ENCODE peak calls at places on chromosomes 12 and 14, in nine cellular contexts. One of them, this sample, is unnamed.

GRCh38 chr12:47415054-47415453 is 290.8 kb downstream of the RPAP3 start:
- DNase-seq in colonic mucosa: no peak
- DNase-seq in GM23248: peak
- DNase-seq in left lung: no peak
- DNase-seq in CD4-positive, alpha-beta memory T cell: no peak
- DNase-seq in lung: no peak
- DNase-seq in astrocyte: peak
- DNase-seq in breast epithelium: no peak
- DNase-seq in H1: no peak
- DNase-seq in this sample: no peak

GRCh38 chr12:67355428-67356385 is 86.5 kb downstream of the CAND1 start:
- DNase-seq in colonic mucosa: no peak
- DNase-seq in GM23248: peak
- DNase-seq in left lung: no peak
- DNase-seq in CD4-positive, alpha-beta memory T cell: peak
- DNase-seq in lung: no peak
- DNase-seq in astrocyte: peak
- DNase-seq in breast epithelium: no peak
- DNase-seq in H1: peak
- DNase-seq in this sample: no peak

GRCh38 chr12:49023812-49024211 is 5.2 kb upstream of the PRKAG1 start:
- DNase-seq in colonic mucosa: no peak
- DNase-seq in GM23248: no peak
- DNase-seq in left lung: no peak
- DNase-seq in CD4-positive, alpha-beta memory T cell: no peak
- DNase-seq in lung: no peak
- DNase-seq in astrocyte: no peak
- DNase-seq in breast epithelium: no peak
- DNase-seq in H1: no peak
- DNase-seq in this sample: no peak

GRCh38 chr12:21580748-21581495 is 23.7 kb downstream of the GYS2 start:
- DNase-seq in colonic mucosa: no peak
- DNase-seq in GM23248: no peak
- DNase-seq in left lung: no peak
- DNase-seq in CD4-positive, alpha-beta memory T cell: no peak
- DNase-seq in lung: no peak
- DNase-seq in astrocyte: no peak
- DNase-seq in breast epithelium: no peak
- DNase-seq in H1: no peak
- DNase-seq in this sample: no peak

GRCh38 chr12:110141389-110141788 is 17.2 kb downstream of the IFT81 start:
- DNase-seq in colonic mucosa: peak
- DNase-seq in GM23248: peak
- DNase-seq in left lung: no peak
- DNase-seq in CD4-positive, alpha-beta memory T cell: no peak
- DNase-seq in lung: no peak
- DNase-seq in astrocyte: no peak
- DNase-seq in breast epithelium: no peak
- DNase-seq in H1: no peak
- DNase-seq in this sample: no peak

GRCh38 chr12:10365716-10366433 is 24.0 kb downstream of the KLRK1 start:
- DNase-seq in colonic mucosa: no peak
- DNase-seq in GM23248: peak
- DNase-seq in left lung: no peak
- DNase-seq in CD4-positive, alpha-beta memory T cell: no peak
- DNase-seq in lung: no peak
- DNase-seq in astrocyte: peak
- DNase-seq in breast epithelium: no peak
- DNase-seq in H1: no peak
- DNase-seq in this sample: no peak

GRCh38 chr12:64820593-64820992 is 3.9 kb upstream of the TBC1D30 start:
- DNase-seq in colonic mucosa: no peak
- DNase-seq in GM23248: no peak
- DNase-seq in left lung: no peak
- DNase-seq in CD4-positive, alpha-beta memory T cell: no peak
- DNase-seq in lung: no peak
- DNase-seq in astrocyte: no peak
- DNase-seq in breast epithelium: no peak
- DNase-seq in H1: no peak
- DNase-seq in this sample: no peak

GRCh38 chr12:62866451-62867082 is 68.4 kb downstream of the PPM1H start:
- DNase-seq in colonic mucosa: no peak
- DNase-seq in GM23248: peak
- DNase-seq in left lung: no peak
- DNase-seq in CD4-positive, alpha-beta memory T cell: no peak
- DNase-seq in lung: no peak
- DNase-seq in astrocyte: peak
- DNase-seq in breast epithelium: no peak
- DNase-seq in H1: no peak
- DNase-seq in this sample: no peak

GRCh38 chr12:68259318-68259940 is 6.0 kb upstream of the IL22 start:
- DNase-seq in colonic mucosa: no peak
- DNase-seq in GM23248: peak
- DNase-seq in left lung: no peak
- DNase-seq in CD4-positive, alpha-beta memory T cell: no peak
- DNase-seq in lung: no peak
- DNase-seq in astrocyte: peak
- DNase-seq in breast epithelium: no peak
- DNase-seq in H1: no peak
- DNase-seq in this sample: no peak

GRCh38 chr14:103155013-103155412 is 31.8 kb downstream of the TNFAIP2 start:
- DNase-seq in colonic mucosa: peak
- DNase-seq in GM23248: peak
- DNase-seq in left lung: peak
- DNase-seq in CD4-positive, alpha-beta memory T cell: no peak
- DNase-seq in lung: peak
- DNase-seq in astrocyte: no peak
- DNase-seq in breast epithelium: no peak
- DNase-seq in H1: no peak
- DNase-seq in this sample: no peak

GRCh38 chr12:106736051-106736957 is 38.2 kb upstream of the RIC8B start:
- DNase-seq in colonic mucosa: no peak
- DNase-seq in GM23248: peak
- DNase-seq in left lung: no peak
- DNase-seq in CD4-positive, alpha-beta memory T cell: peak
- DNase-seq in lung: no peak
- DNase-seq in astrocyte: no peak
- DNase-seq in breast epithelium: no peak
- DNase-seq in H1: no peak
- DNase-seq in this sample: no peak

GRCh38 chr14:102464006-102464405 is 45.6 kb downstream of the ANKRD9 start:
- DNase-seq in colonic mucosa: no peak
- DNase-seq in GM23248: no peak
- DNase-seq in left lung: peak
- DNase-seq in CD4-positive, alpha-beta memory T cell: no peak
- DNase-seq in lung: no peak
- DNase-seq in astrocyte: no peak
- DNase-seq in breast epithelium: no peak
- DNase-seq in H1: no peak
- DNase-seq in this sample: no peak

GRCh38 chr12:38886064-38886463 is 19.3 kb downstream of the CPNE8 start:
- DNase-seq in colonic mucosa: peak
- DNase-seq in GM23248: peak
- DNase-seq in left lung: no peak
- DNase-seq in CD4-positive, alpha-beta memory T cell: no peak
- DNase-seq in lung: no peak
- DNase-seq in astrocyte: peak
- DNase-seq in breast epithelium: no peak
- DNase-seq in H1: no peak
- DNase-seq in this sample: no peak

GRCh38 chr14:85528882-85529585 is 910 bp upstream of the FLRT2 start:
- DNase-seq in colonic mucosa: no peak
- DNase-seq in GM23248: peak
- DNase-seq in left lung: no peak
- DNase-seq in CD4-positive, alpha-beta memory T cell: no peak
- DNase-seq in lung: no peak
- DNase-seq in astrocyte: peak
- DNase-seq in breast epithelium: no peak
- DNase-seq in H1: no peak
- DNase-seq in this sample: no peak

GRCh38 chr12:27864521-27864920 is 84.5 kb upstream of the MANSC4 start:
- DNase-seq in colonic mucosa: no peak
- DNase-seq in GM23248: peak
- DNase-seq in left lung: no peak
- DNase-seq in CD4-positive, alpha-beta memory T cell: no peak
- DNase-seq in lung: no peak
- DNase-seq in astrocyte: no peak
- DNase-seq in breast epithelium: no peak
- DNase-seq in H1: no peak
- DNase-seq in this sample: no peak

GRCh38 chr12:38269897-38270296 is 46.7 kb upstream of the ALG10B start:
- DNase-seq in colonic mucosa: no peak
- DNase-seq in GM23248: no peak
- DNase-seq in left lung: no peak
- DNase-seq in CD4-positive, alpha-beta memory T cell: no peak
- DNase-seq in lung: no peak
- DNase-seq in astrocyte: no peak
- DNase-seq in breast epithelium: no peak
- DNase-seq in H1: no peak
- DNase-seq in this sample: no peak

GRCh38 chr12:2467447-2468195 is 327.1 kb upstream of the FKBP4 start:
- DNase-seq in colonic mucosa: no peak
- DNase-seq in GM23248: no peak
- DNase-seq in left lung: no peak
- DNase-seq in CD4-positive, alpha-beta memory T cell: no peak
- DNase-seq in lung: no peak
- DNase-seq in astrocyte: no peak
- DNase-seq in breast epithelium: no peak
- DNase-seq in H1: no peak
- DNase-seq in this sample: no peak

GRCh38 chr12:111361717-111362576 is 6.9 kb downstream of the PHETA1 start:
- DNase-seq in colonic mucosa: no peak
- DNase-seq in GM23248: no peak
- DNase-seq in left lung: peak
- DNase-seq in CD4-positive, alpha-beta memory T cell: no peak
- DNase-seq in lung: peak
- DNase-seq in astrocyte: no peak
- DNase-seq in breast epithelium: no peak
- DNase-seq in H1: no peak
- DNase-seq in this sample: no peak

GRCh38 chr14:22993517-22993916 is 11.2 kb upstream of the AJUBA start:
- DNase-seq in colonic mucosa: no peak
- DNase-seq in GM23248: no peak
- DNase-seq in left lung: no peak
- DNase-seq in CD4-positive, alpha-beta memory T cell: no peak
- DNase-seq in lung: no peak
- DNase-seq in astrocyte: no peak
- DNase-seq in breast epithelium: no peak
- DNase-seq in H1: no peak
- DNase-seq in this sample: no peak

GRCh38 chr12:14892726-14893442 is 7.2 kb upstream of the MGP start:
- DNase-seq in colonic mucosa: no peak
- DNase-seq in GM23248: peak
- DNase-seq in left lung: no peak
- DNase-seq in CD4-positive, alpha-beta memory T cell: no peak
- DNase-seq in lung: no peak
- DNase-seq in astrocyte: no peak
- DNase-seq in breast epithelium: no peak
- DNase-seq in H1: no peak
- DNase-seq in this sample: no peak

DNA sequence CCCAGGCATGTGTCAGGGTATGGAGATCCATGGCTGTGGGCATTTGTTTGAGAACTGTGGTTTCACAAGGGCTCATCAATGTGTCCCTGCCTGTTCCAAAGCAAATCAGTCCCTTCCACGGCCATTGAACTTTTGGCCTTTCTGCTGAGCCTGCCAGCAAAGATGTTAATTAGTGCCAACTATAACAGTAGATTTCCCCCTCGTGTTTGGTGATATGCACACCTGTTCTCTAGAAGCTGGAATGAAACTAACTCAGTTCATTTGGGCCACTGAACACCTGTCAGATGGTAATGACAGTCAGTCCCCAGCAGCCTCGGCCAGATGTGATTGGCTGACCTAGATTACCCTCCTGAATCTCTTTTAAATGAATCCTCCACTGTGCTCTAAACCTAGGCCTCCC is 43.2 kb downstream of the IRAK3 start:
- DNase-seq in colonic mucosa: no peak
- DNase-seq in GM23248: no peak
- DNase-seq in left lung: no peak
- DNase-seq in CD4-positive, alpha-beta memory T cell: no peak
- DNase-seq in lung: no peak
- DNase-seq in astrocyte: no peak
- DNase-seq in breast epithelium: no peak
- DNase-seq in H1: no peak
- DNase-seq in this sample: no peak
- H3K27ac ChIP-seq in colonic mucosa: no peak
- H3K27ac ChIP-seq in GM23248: no peak
- H3K27ac ChIP-seq in left lung: no peak
- H3K27ac ChIP-seq in CD4-positive, alpha-beta memory T cell: no peak
- H3K27ac ChIP-seq in lung: no peak
- H3K27ac ChIP-seq in astrocyte: no peak
- H3K27ac ChIP-seq in breast epithelium: no peak
- H3K27ac ChIP-seq in H1: no peak
- H3K27ac ChIP-seq in this sample: no peak

DNA sequence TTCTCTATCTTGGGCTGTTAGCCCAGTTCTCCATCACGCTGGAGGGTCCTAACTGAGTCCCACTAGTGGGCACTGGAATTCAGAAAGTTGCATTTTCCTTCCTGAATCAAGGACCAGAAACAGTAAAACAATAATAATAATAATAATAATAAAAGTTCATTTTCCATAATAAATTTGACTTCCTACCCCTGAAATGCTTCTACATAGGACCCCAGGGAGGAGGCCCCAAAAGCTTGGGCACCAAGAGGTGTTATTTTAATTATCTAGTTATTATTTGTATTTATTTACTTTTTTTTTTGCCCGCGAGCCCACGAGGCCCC is 12.4 kb downstream of the SCNN1A start:
- DNase-seq in colonic mucosa: no peak
- DNase-seq in GM23248: no peak
- DNase-seq in left lung: no peak
- DNase-seq in CD4-positive, alpha-beta memory T cell: no peak
- DNase-seq in lung: no peak
- DNase-seq in astrocyte: no peak
- DNase-seq in breast epithelium: no peak
- DNase-seq in H1: no peak
- DNase-seq in this sample: no peak
- H3K4me3 ChIP-seq in colonic mucosa: peak
- H3K4me3 ChIP-seq in GM23248: peak
- H3K4me3 ChIP-seq in left lung: peak
- H3K4me3 ChIP-seq in CD4-positive, alpha-beta memory T cell: no peak
- H3K4me3 ChIP-seq in lung: no peak
- H3K4me3 ChIP-seq in astrocyte: no peak
- H3K4me3 ChIP-seq in breast epithelium: peak
- H3K4me3 ChIP-seq in H1: peak
- H3K4me3 ChIP-seq in this sample: peak

GRCh38 chr12:122382919-122383350 is 39.5 kb downstream of the CLIP1 start:
- DNase-seq in colonic mucosa: no peak
- DNase-seq in GM23248: no peak
- DNase-seq in left lung: no peak
- DNase-seq in CD4-positive, alpha-beta memory T cell: no peak
- DNase-seq in lung: no peak
- DNase-seq in astrocyte: no peak
- DNase-seq in breast epithelium: no peak
- DNase-seq in H1: no peak
- DNase-seq in this sample: no peak
- H3K27ac ChIP-seq in colonic mucosa: no peak
- H3K27ac ChIP-seq in GM23248: no peak
- H3K27ac ChIP-seq in left lung: no peak
- H3K27ac ChIP-seq in CD4-positive, alpha-beta memory T cell: no peak
- H3K27ac ChIP-seq in lung: no peak
- H3K27ac ChIP-seq in astrocyte: no peak
- H3K27ac ChIP-seq in breast epithelium: no peak
- H3K27ac ChIP-seq in H1: no peak
- H3K27ac ChIP-seq in this sample: no peak

GRCh38 chr12:56957229-56958052 is at the start of gene RDH16:
- DNase-seq in colonic mucosa: no peak
- DNase-seq in GM23248: no peak
- DNase-seq in left lung: peak
- DNase-seq in CD4-positive, alpha-beta memory T cell: no peak
- DNase-seq in lung: no peak
- DNase-seq in astrocyte: no peak
- DNase-seq in breast epithelium: no peak
- DNase-seq in H1: no peak
- DNase-seq in this sample: no peak
- H3K4me3 ChIP-seq in colonic mucosa: no peak
- H3K4me3 ChIP-seq in GM23248: no peak
- H3K4me3 ChIP-seq in left lung: no peak
- H3K4me3 ChIP-seq in CD4-positive, alpha-beta memory T cell: no peak
- H3K4me3 ChIP-seq in lung: no peak
- H3K4me3 ChIP-seq in astrocyte: no peak
- H3K4me3 ChIP-seq in breast epithelium: no peak
- H3K4me3 ChIP-seq in H1: no peak
- H3K4me3 ChIP-seq in this sample: no peak